ENCODE peak calls at places on chromosome 22, in nine cellular contexts. G, B, N, V, F, X, H, K and L are unnamed samples.

GRCh38 chr22:37571258-37571991 is 8.5 kb downstream of the LGALS2 start:
- DNase-seq in G (no peak), B (no peak), N (peak; percentile 77), V (no peak), F (peak; percentile 35), X (no peak), H (peak; percentile 65), K (no peak), L (no peak)

GRCh38 chr22:27331526-27332281 is 469.9 kb downstream of the MN1 start:
- DNase-seq in G (peak; percentile 47), B (peak; percentile 83), N (peak; percentile 30), V (peak; percentile 86), F (no peak), X (no peak), H (peak; percentile 80), K (peak; percentile 34), L (peak; percentile 41)

GRCh38 chr22:21000987-21001600 is 824 bp downstream of the THAP7 start:
- DNase-seq in G (peak; percentile 7), B (peak; percentile 90), N (no peak), V (no peak), F (no peak), X (no peak), H (no peak), K (no peak), L (no peak)

GRCh38 chr22:43345356-43345755 is 2.2 kb upstream of the SCUBE1 start:
- DNase-seq in G (no peak), B (no peak), N (no peak), V (no peak), F (no peak), X (no peak), H (no peak), K (no peak), L (no peak)

GRCh38 chr22:45934659-45935341 is 42.2 kb downstream of the WNT7B start:
- DNase-seq in G (peak; percentile 40), B (peak; percentile 70), N (peak; percentile 99), V (peak; percentile 62), F (peak; percentile 96), X (no peak), H (peak; percentile 43), K (peak; percentile 37), L (no peak)

GRCh38 chr22:46593211-46593676 is 26.9 kb upstream of the GRAMD4 start:
- DNase-seq in G (no peak), B (peak; percentile 80), N (no peak), V (no peak), F (peak; percentile 21), X (no peak), H (peak; percentile 66), K (no peak), L (no peak)

GRCh38 chr22:46674367-46674781 is 54.2 kb downstream of the GRAMD4 start:
- DNase-seq in G (no peak), B (peak; percentile 71), N (no peak), V (no peak), F (no peak), X (no peak), H (peak; percentile 51), K (peak; percentile 60), L (no peak)

GRCh38 chr22:25120761-25121212 is 78.9 kb upstream of the CRYBB3 start:
- DNase-seq in G (no peak), B (no peak), N (no peak), V (no peak), F (no peak), X (no peak), H (peak; percentile 77), K (peak; percentile 55), L (no peak)

GRCh38 chr22:26502688-26503561 is 9.3 kb downstream of the TFIP11 start:
- DNase-seq in G (peak; percentile 57), B (no peak), N (peak; percentile 53), V (peak; percentile 60), F (peak; percentile 37), X (peak; percentile 87), H (peak; percentile 48), K (peak; percentile 28), L (peak; percentile 63)

GRCh38 chr22:29129644-29130201 is 56.9 kb downstream of the KREMEN1 start:
- DNase-seq in G (no peak), B (no peak), N (no peak), V (no peak), F (no peak), X (no peak), H (no peak), K (no peak), L (peak; percentile 59)

GRCh38 chr22:46763051-46763705 is 728 bp downstream of the TBC1D22A start:
- DNase-seq in G (peak; percentile 8), B (no peak), N (no peak), V (peak; percentile 56), F (no peak), X (no peak), H (no peak), K (no peak), L (no peak)

GRCh38 chr22:38754247-38755154 is 1.3 kb downstream of the SUN2 start:
- DNase-seq in G (peak; percentile 86), B (no peak), N (peak; percentile 85), V (peak; percentile 78), F (peak; percentile 58), X (peak; percentile 76), H (peak; percentile 94), K (peak; percentile 92), L (no peak)

GRCh38 chr22:38144025-38144405 is 33.5 kb upstream of the BAIAP2L2 start:
- DNase-seq in G (no peak), B (no peak), N (no peak), V (no peak), F (no peak), X (no peak), H (no peak), K (no peak), L (no peak)

GRCh38 chr22:45268167-45268957 is 16.4 kb upstream of the UPK3A start:
- DNase-seq in G (no peak), B (peak; percentile 76), N (no peak), V (peak; percentile 21), F (no peak), X (no peak), H (peak; percentile 41), K (peak; percentile 36), L (peak; percentile 88)

GRCh38 chr22:41683052-41683451 is 5.6 kb downstream of the SNU13 start:
- DNase-seq in G (no peak), B (no peak), N (no peak), V (no peak), F (no peak), X (no peak), H (no peak), K (no peak), L (no peak)

GRCh38 chr22:46934746-46935491 is 172.5 kb downstream of the TBC1D22A start:
- DNase-seq in G (peak; percentile 90), B (peak; percentile 79), N (peak; percentile 98), V (peak; percentile 89), F (peak; percentile 97), X (peak; percentile 52), H (peak; percentile 66), K (no peak), L (no peak)

GRCh38 chr22:29327089-29327764 is 11.7 kb upstream of the RASL10A start:
- DNase-seq in G (no peak), B (peak; percentile 72), N (no peak), V (no peak), F (no peak), X (no peak), H (no peak), K (no peak), L (no peak)

GRCh38 chr22:34414467-34415440 is 494.5 kb upstream of the LARGE1 start:
- DNase-seq in G (no peak), B (no peak), N (peak; percentile 48), V (peak; percentile 1), F (peak; percentile 6), X (no peak), H (peak; percentile 52), K (no peak), L (peak; percentile 62)
- TF ChIP-seq CTCF in G (no peak), B (peak; percentile 49), N (no peak), V (no peak), F (peak; percentile 50), X (no peak), H (peak; percentile 75), K (no peak), L (peak; percentile 78)

GRCh38 chr22:40478456-40479125 is 108.2 kb downstream of the SGSM3 start:
- DNase-seq in G (no peak), B (no peak), N (no peak), V (no peak), F (no peak), X (no peak), H (no peak), K (no peak), L (no peak)

GRCh38 chr22:40479887-40480538 is 109.6 kb downstream of the SGSM3 start:
- DNase-seq in G (peak; percentile 56), B (no peak), N (peak; percentile 81), V (peak; percentile 53), F (no peak), X (no peak), H (no peak), K (no peak), L (no peak)

GRCh38 chr22:40480996-40481395 is 110.6 kb downstream of the SGSM3 start:
- DNase-seq in G (no peak), B (no peak), N (no peak), V (no peak), F (no peak), X (no peak), H (no peak), K (no peak), L (no peak)

GRCh38 chr22:40477683-40478348 is 107.4 kb downstream of the SGSM3 start:
- DNase-seq in G (no peak), B (no peak), N (no peak), V (no peak), F (no peak), X (no peak), H (no peak), K (no peak), L (no peak)

GRCh38 chr22:40479126-40479800 is 108.9 kb downstream of the SGSM3 start:
- DNase-seq in G (no peak), B (no peak), N (no peak), V (no peak), F (no peak), X (no peak), H (no peak), K (no peak), L (no peak)
- TF ChIP-seq CTCF in G (no peak), B (no peak), N (no peak), V (no peak), F (no peak), X (no peak), H (no peak), K (no peak), L (no peak)

DNA sequence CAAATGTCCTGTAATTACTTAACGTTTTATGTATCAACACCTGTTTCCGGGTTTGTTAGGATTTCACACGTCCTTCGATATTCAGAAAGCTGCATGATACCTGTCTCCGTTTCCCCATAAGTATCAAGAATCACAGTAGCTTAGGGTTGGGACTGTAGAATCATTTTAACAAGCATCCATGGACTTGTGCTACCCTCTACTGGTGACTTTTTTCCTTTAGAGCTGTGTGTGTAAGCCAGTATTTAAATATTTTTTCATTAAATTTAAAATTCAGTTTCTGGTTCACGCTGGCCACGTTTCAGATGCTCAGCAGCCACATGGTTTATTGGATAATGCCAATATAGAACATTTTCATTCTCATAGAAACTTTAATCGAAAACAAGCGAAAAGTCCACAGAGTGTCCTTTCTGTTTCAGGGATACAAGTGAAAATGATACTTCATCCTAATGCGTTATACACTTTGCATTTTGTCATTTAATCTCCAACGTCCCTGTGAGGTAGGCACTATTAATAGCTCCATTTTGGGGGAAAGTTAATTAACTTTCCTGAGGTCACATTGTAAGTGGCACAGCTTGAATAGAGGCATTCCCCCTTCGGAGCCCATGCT is 61.5 kb upstream of the SLC25A18 start:
- DNase-seq in G (peak; percentile 86), B (no peak), N (peak; percentile 74), V (peak; percentile 85), F (peak; percentile 46), X (no peak), H (peak; percentile 55), K (no peak), L (no peak)
- TF ChIP-seq CTCF in G (peak; percentile 70), B (peak; percentile 75), N (peak; percentile 61), V (peak; percentile 63), F (peak; percentile 70), X (peak; percentile 77), H (peak; percentile 81), K (no peak), L (peak; percentile 62)

GRCh38 chr22:49780992-49781782 is 46.5 kb downstream of the BRD1 start:
- DNase-seq in G (no peak), B (peak; percentile 56), N (no peak), V (no peak), F (no peak), X (no peak), H (no peak), K (no peak), L (no peak)
- TF ChIP-seq CTCF in G (no peak), B (no peak), N (no peak), V (no peak), F (no peak), X (no peak), H (no peak), K (no peak), L (no peak)